ENCODE peak calls at places on chromosomes 3 and 15, in ten cellular contexts. Z is adipocyte; F is CD8-positive, alpha-beta T cell; A is CD8-positive, alpha-beta memory T cell; P is neuronal stem cell; K is CD4-positive, alpha-beta memory T cell; V is uterus; Q is GM23248; U is tibial artery; G is stomach. L is an unnamed sample.

GRCh38 chr3:42802876-42803799 is 1.2 kb downstream of the HIGD1A start:
- DNase-seq in G (no peak), U (no peak), F (no peak), Z (no peak), Q (peak; percentile 46), V (no peak), A (no peak), P (peak; percentile 36), K (no peak), L (no peak)

GRCh38 chr3:81581966-81582599 is 179.4 kb downstream of the GBE1 start:
- DNase-seq in Q (peak; percentile 67), F (no peak), G (peak; percentile 27), U (no peak), Z (peak; percentile 61), A (no peak), K (no peak), V (peak; percentile 15), P (no peak), L (no peak)

GRCh38 chr15:101145362-101145761 is 106.5 kb downstream of the CHSY1 start:
- DNase-seq in F (no peak), U (no peak), V (no peak), A (no peak), Z (no peak), K (no peak), P (no peak), G (no peak), Q (no peak), L (no peak)

GRCh38 chr3:141476033-141476432 is 10.8 kb upstream of the RASA2 start:
- DNase-seq in Z (no peak), G (no peak), F (no peak), Q (no peak), K (no peak), U (no peak), A (peak; percentile 33), V (no peak), P (no peak), L (no peak)

GRCh38 chr3:184239221-184239620 is 9.5 kb downstream of the ALG3 start:
- DNase-seq in K (no peak), V (no peak), P (no peak), U (no peak), A (no peak), F (no peak), Q (no peak), Z (no peak), G (no peak), L (no peak)

GRCh38 chr15:98723195-98723594 is 74.9 kb downstream of the IGF1R start:
- DNase-seq in V (no peak), P (no peak), Q (no peak), K (no peak), F (no peak), Z (peak; percentile 26), A (no peak), G (no peak), U (no peak), L (no peak)

GRCh38 chr3:106881177-106881576 is 496.1 kb upstream of the CCDC54 start:
- DNase-seq in A (no peak), Z (no peak), G (no peak), V (no peak), P (no peak), F (no peak), U (no peak), K (no peak), Q (no peak), L (no peak)

GRCh38 chr3:184977796-184978195 is 165.8 kb downstream of the VPS8 start:
- DNase-seq in G (no peak), P (no peak), A (no peak), U (no peak), F (no peak), K (no peak), Q (no peak), V (no peak), Z (no peak), L (no peak)

DNA sequence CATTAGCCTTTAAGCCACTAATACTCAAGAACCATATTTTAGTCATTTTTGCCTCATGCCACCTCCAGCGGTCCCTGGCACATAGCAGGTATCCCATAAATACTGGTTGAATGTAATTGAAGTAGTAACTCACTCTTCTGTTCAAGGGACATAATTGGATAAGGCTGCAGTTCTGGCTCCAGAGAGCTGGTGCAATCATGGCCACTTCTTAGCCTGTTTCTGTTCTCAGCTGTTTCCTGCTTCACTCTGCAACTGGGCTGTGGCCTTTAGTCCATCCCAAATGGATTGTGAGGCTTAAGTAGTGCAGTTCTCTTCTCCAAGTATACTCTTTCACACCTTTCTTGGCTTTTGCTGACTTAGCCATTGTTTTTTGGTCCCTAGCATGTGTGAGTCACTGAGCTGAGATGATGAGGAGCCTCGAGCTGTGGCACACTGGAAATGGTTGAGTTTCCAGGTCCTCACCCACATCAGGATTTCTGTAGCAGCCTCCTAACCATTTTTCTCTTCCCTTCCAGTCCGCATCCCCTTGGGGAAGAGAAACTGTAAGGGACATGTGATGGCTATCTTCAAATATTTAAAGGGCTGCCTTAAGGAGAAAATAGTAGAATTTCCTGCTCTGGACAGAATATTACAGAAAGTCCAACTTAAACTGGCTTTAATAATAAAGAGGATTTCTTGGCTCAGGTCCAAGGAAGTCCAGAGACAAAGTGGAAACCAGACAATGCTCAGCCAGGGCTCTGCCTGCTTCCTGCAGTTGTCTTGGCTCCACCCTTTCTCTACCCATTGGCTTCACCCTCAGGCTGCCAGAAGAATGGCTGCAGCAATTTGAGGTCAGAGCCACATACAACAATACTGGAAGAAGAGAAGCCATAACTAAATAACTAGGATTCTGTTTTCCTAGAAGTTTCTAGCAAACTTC is 305.4 kb upstream of the ROPN1 start:
- DNase-seq in G (no peak), P (no peak), Q (no peak), A (no peak), V (no peak), F (no peak), Z (no peak), K (no peak), U (no peak), L (no peak)
- H3K4me1 ChIP-seq in G (no peaks in the 10 kb centered on the region), P (no peaks in the 10 kb centered on the region), Q (no peaks in the 10 kb centered on the region), A (no peaks in the 10 kb centered on the region), V (no peaks in the 10 kb centered on the region), F (no peaks in the 10 kb centered on the region), Z (peaks cover 7% of the 10 kb centered on the region), K (no peaks in the 10 kb centered on the region), U (peaks cover 29% of the 10 kb centered on the region), L (peaks cover 3% of the 10 kb centered on the region)

GRCh38 chr15:75454471-75455418 is 3.3 kb upstream of the SIN3A start:
- DNase-seq in P (peak; percentile 69), U (no peak), Q (peak; percentile 85), G (peak; percentile 67), Z (peak; percentile 85), F (peak; percentile 90), K (peak; percentile 86), V (no peak), A (peak; percentile 86), L (peak; percentile 86)

GRCh38 chr15:75455982-75456531 is 4.6 kb upstream of the SIN3A start:
- DNase-seq in Q (peak; percentile 77), U (peak; percentile 44), Z (peak; percentile 70), P (peak; percentile 38), F (peak; percentile 68), G (peak; percentile 46), A (no peak), V (no peak), K (no peak), L (no peak)

GRCh38 chr15:75455424-75455981 is 4.0 kb upstream of the SIN3A start:
- DNase-seq in A (peak; percentile 86), G (peak; percentile 91), U (peak; percentile 90), Q (peak; percentile 96), P (peak; percentile 80), V (peak; percentile 86), K (peak; percentile 86), Z (peak; percentile 97), F (peak; percentile 92), L (peak; percentile 92)

GRCh38 chr15:75453703-75454470 is 2.4 kb upstream of the SIN3A start:
- DNase-seq in K (peak; percentile 98), P (peak; percentile 100), U (peak; percentile 99), A (peak; percentile 99), Q (peak; percentile 100), Z (peak; percentile 100), F (peak; percentile 99), V (peak; percentile 98), G (peak; percentile 98), L (peak; percentile 98)

GRCh38 chr15:75456710-75457109 is 5.2 kb upstream of the SIN3A start:
- DNase-seq in V (no peak), Q (peak; percentile 73), K (no peak), P (no peak), A (no peak), U (no peak), G (no peak), Z (peak; percentile 34), F (no peak), L (no peak)
- H3K4me3 ChIP-seq in V (no peak overlapping the region), Q (peak overlapping the region; percentile 93), K (no peak overlapping the region), P (no peak overlapping the region), A (no peak overlapping the region), U (no peak overlapping the region), G (no peak overlapping the region), Z (peak overlapping the region; percentile 93), F (no peak overlapping the region), L (no peak overlapping the region)

GRCh38 chr15:64901141-64901540 is 10.6 kb upstream of the ANKDD1A start:
- DNase-seq in F (no peak), K (no peak), A (no peak), G (no peak), P (no peak), Z (no peak), Q (no peak), U (no peak), V (no peak), L (no peak)

GRCh38 chr15:64897345-64897985 is 14.2 kb upstream of the ANKDD1A start:
- DNase-seq in G (peak; percentile 74), A (no peak), V (peak; percentile 47), F (no peak), Q (peak; percentile 89), P (no peak), U (peak; percentile 80), Z (peak; percentile 77), K (no peak), L (no peak)

GRCh38 chr15:64895285-64896065 is 16.2 kb upstream of the ANKDD1A start:
- DNase-seq in Q (peak; percentile 68), P (no peak), G (peak; percentile 31), F (peak; percentile 43), U (no peak), K (peak; percentile 50), V (no peak), A (peak; percentile 46), Z (peak; percentile 55), L (no peak)

GRCh38 chr15:64896371-64897069 is 15.2 kb upstream of the ANKDD1A start:
- DNase-seq in U (no peak), F (no peak), A (no peak), Q (no peak), G (no peak), P (no peak), K (no peak), V (no peak), Z (no peak), L (no peak)

GRCh38 chr15:64898406-64898805 is 13.3 kb upstream of the ANKDD1A start:
- DNase-seq in U (no peak), K (no peak), P (no peak), Q (no peak), A (no peak), G (no peak), V (no peak), F (no peak), Z (no peak), L (no peak)
- H3K4me1 ChIP-seq in U (peaks cover 28% of the 10 kb centered on the region), K (peaks cover 67% of the 10 kb centered on the region), P (peaks cover 16% of the 10 kb centered on the region), Q (peaks cover 43% of the 10 kb centered on the region), A (peaks cover 55% of the 10 kb centered on the region), G (peaks cover 45% of the 10 kb centered on the region), V (no peaks in the 10 kb centered on the region), F (peaks cover 48% of the 10 kb centered on the region), Z (peaks cover 59% of the 10 kb centered on the region), L (peaks cover 42% of the 10 kb centered on the region)

DNA sequence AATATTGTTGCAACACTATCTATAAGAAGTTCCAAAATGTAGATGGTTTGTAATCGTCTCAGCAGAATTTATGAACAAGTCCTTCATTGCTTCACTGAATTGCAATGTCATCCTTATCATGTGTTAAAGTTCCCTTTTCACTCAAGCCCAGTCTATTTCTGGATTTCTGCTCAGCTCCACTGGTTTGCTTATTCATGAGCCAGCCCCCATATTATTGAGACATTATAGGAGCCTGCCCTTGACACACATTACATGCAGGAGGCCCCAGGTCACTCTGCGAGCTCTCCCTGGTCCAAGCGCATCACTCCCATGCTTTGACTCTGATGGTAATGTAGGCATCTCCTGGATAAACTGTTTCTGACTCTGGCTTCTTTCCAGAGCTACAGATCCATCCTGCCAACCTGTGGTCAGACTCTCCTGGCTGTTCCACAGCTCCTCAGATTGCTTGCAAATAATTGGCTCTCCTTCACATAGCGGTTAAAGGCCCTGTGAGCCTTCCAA is 56.9 kb downstream of the ABTB1 start:
- DNase-seq in K (no peak), Z (no peak), V (no peak), A (no peak), U (no peak), F (no peak), P (no peak), G (no peak), Q (no peak), L (no peak)
- H3K4me3 ChIP-seq in K (no peak overlapping the region), Z (no peak overlapping the region), V (no peak overlapping the region), A (no peak overlapping the region), U (no peak overlapping the region), F (no peak overlapping the region), P (no peak overlapping the region), G (no peak overlapping the region), Q (no peak overlapping the region), L (no peak overlapping the region)

L was measured in Peyer's patch.